ENCODE peak calls at places on chromosomes 7 and 10, in seven cellular contexts. B, S, N, W, Z, M and R are unnamed samples.

GRCh38 chr10:88064608-88065383 is 201.4 kb downstream of the PTEN start:
- DNase-seq in W (no peak), Z (no peak), B (peak; percentile 99), N (no peak), S (no peak), M (no peak), R (no peak)

GRCh38 chr7:48337012-48337621 is 165.9 kb downstream of the ABCA13 start:
- DNase-seq in N (peak; percentile 11), M (no peak), B (peak; percentile 22), Z (no peak), W (peak; percentile 6), S (no peak), R (no peak)

GRCh38 chr10:963613-964012 is 24.6 kb upstream of the GTPBP4 start:
- DNase-seq in S (no peak), B (no peak), Z (no peak), N (no peak), M (no peak), W (no peak), R (no peak)

GRCh38 chr7:77797734-77798393 is 370 bp downstream of the TMEM60 start:
- DNase-seq in N (no peak), W (no peak), B (no peak), S (peak; percentile 89), Z (no peak), M (no peak), R (no peak)

GRCh38 chr10:20922461-20922860 is 25.4 kb upstream of the NEBL start:
- DNase-seq in Z (no peak), S (no peak), N (no peak), M (no peak), B (no peak), W (no peak), R (no peak)

GRCh38 chr7:148572067-148572522 is 18.5 kb upstream of the C7orf33 start:
- DNase-seq in S (no peak), Z (no peak), B (no peak), W (no peak), M (no peak), N (no peak), R (no peak)

GRCh38 chr7:20458483-20458882 is 127.8 kb downstream of the ITGB8 start:
- DNase-seq in W (no peak), S (no peak), M (no peak), Z (no peak), B (no peak), N (no peak), R (no peak)

GRCh38 chr7:28407643-28408042 is 4.7 kb upstream of the CREB5 start:
- DNase-seq in B (no peak), S (no peak), M (no peak), N (no peak), W (no peak), Z (peak; percentile 14), R (no peak)

GRCh38 chr7:117759950-117760640 is 113.1 kb downstream of the CTTNBP2 start:
- DNase-seq in B (no peak), M (no peak), W (no peak), S (no peak), N (no peak), Z (no peak), R (no peak)

GRCh38 chr7:76142861-76143260 is 58.8 kb upstream of the SRRM3 start:
- DNase-seq in B (no peak), W (no peak), Z (no peak), S (no peak), N (peak; percentile 7), M (no peak), R (peak; percentile 47)

GRCh38 chr7:47335071-47335470 is 246.8 kb downstream of the TNS3 start:
- DNase-seq in W (no peak), M (no peak), B (no peak), N (no peak), Z (no peak), S (no peak), R (no peak)
- TF ChIP-seq CTCF in W (no peak), M (no peak), B (no peak), N (no peak), Z (no peak), S (no peak), R (no peak)

GRCh38 chr7:51428226-51428887 is 111.7 kb upstream of the COBL start:
- DNase-seq in N (no peak), Z (no peak), M (no peak), B (no peak), S (no peak), W (no peak), R (no peak)
- TF ChIP-seq CTCF in N (no peak), Z (no peak), M (no peak), B (no peak), S (no peak), W (peak; percentile 68), R (no peak)

GRCh38 chr7:1934017-1934416 is 263.9 kb downstream of the ELFN1 start:
- DNase-seq in N (no peak), B (no peak), W (no peak), Z (no peak), S (no peak), M (no peak), R (no peak)
- TF ChIP-seq CTCF in N (peak; percentile 22), B (no peak), W (no peak), Z (no peak), S (no peak), M (no peak), R (no peak)

GRCh38 chr7:131159961-131160361 is 167.7 kb upstream of the MKLN1 start:
- DNase-seq in S (no peak), Z (no peak), W (no peak), B (no peak), M (no peak), N (no peak), R (no peak)

GRCh38 chr7:131166066-131166465 is 161.6 kb upstream of the MKLN1 start:
- DNase-seq in Z (no peak), B (no peak), N (no peak), M (no peak), S (no peak), W (no peak), R (no peak)

GRCh38 chr7:131164025-131164899 is 163.4 kb upstream of the MKLN1 start:
- DNase-seq in N (no peak), M (no peak), B (no peak), W (no peak), Z (no peak), S (no peak), R (no peak)

GRCh38 chr7:131161103-131161502 is 166.6 kb upstream of the MKLN1 start:
- DNase-seq in W (no peak), Z (no peak), M (no peak), B (no peak), S (no peak), N (no peak), R (no peak)

DNA sequence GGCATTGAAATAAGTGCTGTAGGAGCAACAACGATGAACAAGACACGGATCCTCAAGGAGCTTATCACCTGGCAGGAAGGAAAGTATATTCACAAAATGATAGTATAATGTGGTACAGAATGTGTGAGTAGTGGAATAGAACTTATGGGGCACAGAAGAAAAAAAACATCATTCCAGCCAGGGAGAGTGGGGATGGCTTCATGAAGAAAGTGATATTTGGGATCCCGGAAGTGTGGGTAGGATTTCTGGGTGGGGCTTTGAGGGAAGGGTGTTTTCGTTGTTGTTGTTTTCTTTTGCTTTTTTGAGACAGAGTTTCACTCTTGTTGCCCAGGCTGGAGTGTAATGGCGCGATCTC is 162.8 kb upstream of the MKLN1 start:
- DNase-seq in S (no peak), M (no peak), W (no peak), Z (no peak), B (no peak), N (no peak), R (no peak)
- TF ChIP-seq CTCF in S (no peak), M (no peak), W (no peak), Z (no peak), B (no peak), N (no peak), R (no peak)

GRCh38 chr7:128215281-128215680 is 25.8 kb upstream of the LEP start:
- DNase-seq in N (no peak), Z (peak; percentile 81), W (no peak), M (no peak), S (no peak), B (no peak), R (no peak)

GRCh38 chr7:128215739-128216138 is 25.3 kb upstream of the LEP start:
- DNase-seq in B (no peak), Z (no peak), M (no peak), N (no peak), S (no peak), W (no peak), R (no peak)

GRCh38 chr7:128217030-128217805 is 23.9 kb upstream of the LEP start:
- DNase-seq in B (no peak), S (no peak), N (no peak), Z (no peak), W (no peak), M (no peak), R (no peak)

GRCh38 chr7:128219646-128220045 is 21.4 kb upstream of the LEP start:
- DNase-seq in N (no peak), B (no peak), M (no peak), Z (no peak), W (no peak), S (no peak), R (no peak)

GRCh38 chr7:128217972-128218652 is 23.0 kb upstream of the LEP start:
- DNase-seq in W (no peak), S (no peak), N (no peak), B (no peak), Z (no peak), M (no peak), R (no peak)
- TF ChIP-seq CTCF in W (peak; percentile 37), S (no peak), N (peak; percentile 50), B (no peak), Z (no peak), M (no peak), R (no peak)

DNA sequence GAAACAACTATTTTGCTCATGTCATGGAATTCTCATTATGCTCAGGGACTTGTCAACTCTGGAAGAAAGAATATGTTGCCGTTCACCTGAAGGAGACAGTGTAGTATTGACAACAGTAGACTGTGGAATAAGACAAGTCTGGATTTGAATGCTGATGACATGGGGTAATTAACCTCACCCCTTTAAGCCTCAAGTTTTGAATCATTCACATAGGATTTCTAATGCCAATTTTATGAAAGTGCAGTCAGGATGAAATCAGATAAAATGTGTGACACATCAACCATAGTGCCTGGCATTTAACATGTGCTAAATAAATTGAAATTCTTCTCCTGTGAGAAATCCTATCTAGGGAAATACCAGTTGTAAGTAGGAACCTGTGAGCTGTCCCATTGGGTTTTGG is 305.8 kb downstream of the KIF20B start:
- DNase-seq in M (no peak), B (no peak), W (no peak), N (no peak), S (no peak), Z (no peak), R (no peak)
- TF ChIP-seq CTCF in M (no peak), B (no peak), W (no peak), N (no peak), S (no peak), Z (no peak), R (no peak)

DNA sequence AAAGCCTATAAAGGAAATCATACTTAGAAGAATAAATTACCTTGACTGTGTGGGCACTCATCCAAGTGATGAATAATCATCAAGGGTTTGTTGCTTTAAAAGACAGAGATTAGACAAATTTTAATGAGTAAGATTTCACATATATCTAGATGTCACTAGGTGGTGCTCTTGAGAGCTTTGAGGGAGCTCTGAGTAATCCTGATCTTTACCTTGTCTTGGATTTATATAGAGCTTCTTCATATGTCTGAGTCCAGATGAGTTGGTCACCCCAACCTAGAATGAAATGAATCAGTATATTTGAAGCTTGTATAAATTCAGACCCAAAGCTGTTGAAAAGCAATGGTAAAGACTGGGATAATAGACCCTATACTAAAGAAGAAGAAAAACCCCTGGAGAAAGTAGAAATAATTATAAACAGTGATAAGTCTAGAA is 3.7 kb downstream of the AGR2 start:
- DNase-seq in M (no peak), B (peak; percentile 24), Z (peak; percentile 28), S (no peak), W (no peak), N (peak; percentile 43), R (no peak)
- TF ChIP-seq CTCF in M (peak; percentile 25), B (peak; percentile 46), Z (peak; percentile 42), S (peak; percentile 24), W (peak; percentile 72), N (peak; percentile 81), R (no peak)

GRCh38 chr10:34960983-34961382 is 129.2 kb downstream of the CUL2 start:
- DNase-seq in S (peak; percentile 41), N (no peak), W (no peak), Z (no peak), B (no peak), M (no peak), R (no peak)
- TF ChIP-seq CTCF in S (no peak), N (no peak), W (no peak), Z (peak; percentile 14), B (no peak), M (no peak), R (no peak)